ENCODE peak calls at places on chromosomes 4 and X, in seven cellular contexts. B, N, S, Z, K, G and V are unnamed samples.

GRCh38 chr4:20723019-20723418 is 22.8 kb downstream of the PACRGL start:
- DNase-seq in B (no peak), N (no peak), S (no peak), Z (no peak), K (no peak), G (no peak), V (no peak)

GRCh38 chr4:184331155-184331995 is 113.7 kb upstream of the ENPP6 start:
- DNase-seq in B (no peak), N (peak; percentile 90), S (no peak), Z (no peak), K (peak; percentile 65), G (no peak), V (no peak)

GRCh38 chr4:56653461-56654237 is 27.4 kb downstream of the HOPX start:
- DNase-seq in B (no peak), N (no peak), S (no peak), Z (no peak), K (peak; percentile 15), G (no peak), V (no peak)

GRCh38 chr4:42454755-42455154 is 57.5 kb downstream of the SHISA3 start:
- DNase-seq in B (no peak), N (no peak), S (no peak), Z (no peak), K (no peak), G (no peak), V (no peak)

GRCh38 chrX:53398216-53398615 is 24.2 kb downstream of the SMC1A start:
- DNase-seq in B (no peak), N (no peak), S (no peak), Z (no peak), K (no peak), G (no peak), V (no peak)

GRCh38 chr4:108972613-108973283 is 209.9 kb upstream of the ETNPPL start:
- DNase-seq in B (peak; percentile 17), N (no peak), S (no peak), Z (no peak), K (no peak), G (no peak), V (no peak)

GRCh38 chr4:149371021-149371420 is 444.6 kb downstream of the IQCM start:
- DNase-seq in B (no peak), N (no peak), S (no peak), Z (no peak), K (peak; percentile 10), G (no peak), V (peak; percentile 0)

GRCh38 chrX:114508836-114509235 is 75.0 kb upstream of the HTR2C start:
- DNase-seq in B (no peak), N (no peak), S (no peak), Z (no peak), K (no peak), G (no peak), V (no peak)

GRCh38 chr4:182540496-182540895 is 297.3 kb downstream of the TENM3 start:
- DNase-seq in B (no peak), N (no peak), S (no peak), Z (no peak), K (no peak), G (no peak), V (no peak)

GRCh38 chrX:45009371-45010000 is 136.5 kb downstream of the KDM6A start:
- DNase-seq in B (no peak), N (no peak), S (no peak), Z (no peak), K (no peak), G (no peak), V (no peak)

GRCh38 chr4:33709247-33709646 is 2535.1 kb downstream of the ARAP2 start:
- DNase-seq in B (no peak), N (no peak), S (no peak), Z (no peak), K (no peak), G (no peak), V (no peak)

GRCh38 chr4:91089194-91089593 is 962.0 kb downstream of the CCSER1 start:
- DNase-seq in B (no peak), N (no peak), S (no peak), Z (no peak), K (no peak), G (no peak), V (no peak)

GRCh38 chrX:8731579-8732395 is at the start of gene ANOS1:
- DNase-seq in B (no peak), N (peak; percentile 47), S (peak; percentile 75), Z (no peak), K (no peak), G (no peak), V (no peak)

GRCh38 chrX:107825698-107826285 is at the start of gene MID2:
- DNase-seq in B (no peak), N (peak; percentile 67), S (peak; percentile 80), Z (peak; percentile 79), K (peak; percentile 69), G (peak; percentile 8), V (peak; percentile 6)

GRCh38 chrX:8288590-8288989 is 117.5 kb upstream of the VCX2 start:
- DNase-seq in B (no peak), N (no peak), S (no peak), Z (no peak), K (no peak), G (no peak), V (no peak)

GRCh38 chrX:24145340-24146186 is 4.0 kb upstream of the ZFX start:
- DNase-seq in B (peak; percentile 14), N (no peak), S (no peak), Z (no peak), K (no peak), G (no peak), V (no peak)

GRCh38 chrX:20266810-20267598 is at the start of gene RPS6KA3:
- DNase-seq in B (peak; percentile 91), N (peak; percentile 92), S (peak; percentile 98), Z (peak; percentile 93), K (peak; percentile 94), G (peak; percentile 49), V (peak; percentile 63)

GRCh38 chr4:101020956-101021355 is 326.4 kb downstream of the PPP3CA start:
- DNase-seq in B (no peak), N (no peak), S (no peak), Z (no peak), K (no peak), G (no peak), V (no peak)

GRCh38 chrX:39903343-39903742 is 194.4 kb downstream of the BCOR start:
- DNase-seq in B (no peak), N (no peak), S (no peak), Z (no peak), K (no peak), G (no peak), V (no peak)

GRCh38 chrX:46310815-46311497 is 234.3 kb downstream of the ZNF674 start:
- DNase-seq in B (no peak), N (no peak), S (no peak), Z (no peak), K (no peak), G (no peak), V (no peak)

GRCh38 chr4:183861426-183861825 is 43.7 kb upstream of the STOX2 start:
- DNase-seq in B (no peak), N (no peak), S (no peak), Z (no peak), K (no peak), G (no peak), V (no peak)

GRCh38 chr4:2688281-2688680 is 67.9 kb downstream of the TNIP2 start:
- DNase-seq in B (no peak), N (no peak), S (no peak), Z (no peak), K (no peak), G (no peak), V (no peak)

DNA sequence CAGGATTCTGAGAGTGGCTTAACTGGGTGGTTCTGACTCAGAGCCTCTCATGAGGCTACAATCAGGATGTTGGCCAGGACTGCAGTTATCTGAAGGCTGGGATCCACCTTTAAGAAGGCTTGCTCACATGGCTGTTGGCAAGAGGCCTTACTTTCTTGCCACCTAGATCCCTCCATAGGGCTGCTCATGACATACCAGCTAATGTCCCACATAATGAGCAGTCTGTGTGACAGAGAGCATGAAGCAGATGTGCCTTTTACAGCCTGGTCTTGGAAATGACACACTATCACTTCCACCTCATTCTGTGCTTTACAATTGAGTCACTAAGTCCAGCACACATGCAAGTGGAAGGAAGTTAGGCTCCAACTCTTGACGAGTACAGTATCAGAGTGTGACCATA is 4.3 kb upstream of the RBM3 start:
- DNase-seq in B (no peak), N (no peak), S (no peak), Z (no peak), K (no peak), G (no peak), V (no peak)
- TF ChIP-seq POLR2A in B (no peak), N (no peak), S (no peak), Z (no peak), K (no peak), G (peak; percentile 41), V (no peak)

GRCh38 chr4:146520894-146521542 is 722 bp downstream of the SLC10A7 start:
- DNase-seq in B (peak; percentile 51), N (peak; percentile 46), S (no peak), Z (no peak), K (peak; percentile 57), G (peak; percentile 8), V (no peak)

GRCh38 chr4:146524663-146525062 is 2.9 kb upstream of the SLC10A7 start:
- DNase-seq in B (no peak), N (no peak), S (no peak), Z (no peak), K (no peak), G (no peak), V (no peak)

GRCh38 chr4:146522862-146523205 is 1.1 kb upstream of the SLC10A7 start:
- DNase-seq in B (no peak), N (no peak), S (no peak), Z (no peak), K (no peak), G (no peak), V (peak; percentile 16)

GRCh38 chr4:146521543-146522097 is at the start of gene SLC10A7:
- DNase-seq in B (peak; percentile 82), N (peak; percentile 75), S (peak; percentile 94), Z (peak; percentile 79), K (peak; percentile 82), G (peak; percentile 56), V (peak; percentile 59)

GRCh38 chr4:146522098-146522861 is 540 bp upstream of the SLC10A7 start:
- DNase-seq in B (peak; percentile 89), N (peak; percentile 93), S (peak; percentile 96), Z (peak; percentile 92), K (peak; percentile 95), G (peak; percentile 85), V (peak; percentile 82)
- TF ChIP-seq POLR2AphosphoS5 in B (peak; percentile 35), N (peak; percentile 42), S (peak; percentile 74), Z (no peak), K (peak; percentile 73), G (no peak), V (peak; percentile 21)

GRCh38 chrX:134985479-134985878 is 5.3 kb upstream of the SMIM10 start:
- DNase-seq in B (no peak), N (no peak), S (no peak), Z (no peak), K (no peak), G (no peak), V (no peak)

GRCh38 chrX:134990475-134991473 is at the start of gene SMIM10:
- DNase-seq in B (peak; percentile 84), N (peak; percentile 55), S (peak; percentile 89), Z (peak; percentile 80), K (peak; percentile 61), G (peak; percentile 19), V (peak; percentile 24)
- TF ChIP-seq POLR2A in B (peak; percentile 77), N (no peak), S (no peak), Z (no peak), K (no peak), G (no peak), V (no peak)

DNA sequence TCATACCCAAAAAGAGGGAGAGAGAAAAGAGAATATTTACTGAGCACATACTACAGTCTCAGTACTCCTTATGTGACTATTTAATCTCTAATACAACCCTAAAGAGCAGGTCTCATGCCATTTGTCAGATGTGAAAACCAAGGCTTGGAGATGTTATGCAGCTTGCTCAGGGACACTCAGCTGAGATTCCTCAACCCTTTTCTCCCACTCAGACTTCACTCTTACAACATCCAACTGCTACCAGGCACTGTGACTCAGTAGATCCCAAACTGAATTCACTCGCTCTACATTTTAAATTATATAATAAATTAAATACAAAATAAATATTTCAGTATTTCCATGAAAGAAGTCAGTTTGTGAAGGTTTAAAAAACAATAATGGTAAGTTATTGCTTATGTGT is 53.7 kb downstream of the TSPAN5 start:
- DNase-seq in B (no peak), N (no peak), S (no peak), Z (no peak), K (no peak), G (no peak), V (no peak)
- TF ChIP-seq POLR2AphosphoS5 in B (no peak), N (no peak), S (no peak), Z (no peak), K (no peak), G (no peak), V (no peak)